ENCODE peak calls at places on chromosomes 4 and X, in five cellular contexts. N is K562, T is GM12892, F is SK-N-SH, C is HepG2. R is an unnamed sample.

GRCh38 chr4:97646997-97647396 is 496.3 kb downstream of the STPG2 start:
- DNase-seq in C (no peak), T (no peak), N (no peak), F (no peak), R (no peak)

GRCh38 chrX:53738370-53738909 is 51.9 kb upstream of the HUWE1 start:
- DNase-seq in T (no peak), F (no peak), C (no peak), N (no peak), R (no peak)

GRCh38 chrX:40083120-40083978 is 14.4 kb downstream of the BCOR start:
- DNase-seq in T (peak), F (no peak), N (peak), C (no peak), R (no peak)

GRCh38 chr4:176794151-176794550 is 1.4 kb upstream of the VEGFC start:
- DNase-seq in C (no peak), N (no peak), F (no peak), T (no peak), R (no peak)

GRCh38 chrX:24024819-24025740 is 1.9 kb downstream of the KLHL15 start:
- DNase-seq in N (peak), F (peak), C (peak), T (peak), R (peak)

GRCh38 chrX:118595501-118596042 is 100.0 kb downstream of the DOCK11 start:
- DNase-seq in T (no peak), C (no peak), N (no peak), F (no peak), R (no peak)

GRCh38 chrX:31420711-31421151 is 348.9 kb upstream of the FTHL17 start:
- DNase-seq in C (no peak), T (no peak), F (no peak), N (no peak), R (no peak)

GRCh38 chrX:134482371-134482770 is 22.4 kb downstream of the HPRT1 start:
- DNase-seq in C (no peak), N (no peak), F (no peak), T (no peak), R (no peak)

GRCh38 chr4:111399523-111400135 is 745.6 kb upstream of the FAM241A start:
- DNase-seq in T (no peak), N (no peak), F (no peak), C (no peak), R (no peak)

GRCh38 chrX:127128282-127128681 is 308.8 kb downstream of the PRR32 start:
- DNase-seq in N (no peak), F (no peak), C (no peak), T (no peak), R (no peak)

GRCh38 chrX:97389761-97390192 is 506.1 kb downstream of the RPA4 start:
- DNase-seq in F (no peak), N (no peak), T (no peak), C (no peak), R (no peak)

GRCh38 chr4:13705521-13706035 is 78.1 kb upstream of the BOD1L1 start:
- DNase-seq in N (no peak), C (no peak), T (no peak), F (peak), R (no peak)

DNA sequence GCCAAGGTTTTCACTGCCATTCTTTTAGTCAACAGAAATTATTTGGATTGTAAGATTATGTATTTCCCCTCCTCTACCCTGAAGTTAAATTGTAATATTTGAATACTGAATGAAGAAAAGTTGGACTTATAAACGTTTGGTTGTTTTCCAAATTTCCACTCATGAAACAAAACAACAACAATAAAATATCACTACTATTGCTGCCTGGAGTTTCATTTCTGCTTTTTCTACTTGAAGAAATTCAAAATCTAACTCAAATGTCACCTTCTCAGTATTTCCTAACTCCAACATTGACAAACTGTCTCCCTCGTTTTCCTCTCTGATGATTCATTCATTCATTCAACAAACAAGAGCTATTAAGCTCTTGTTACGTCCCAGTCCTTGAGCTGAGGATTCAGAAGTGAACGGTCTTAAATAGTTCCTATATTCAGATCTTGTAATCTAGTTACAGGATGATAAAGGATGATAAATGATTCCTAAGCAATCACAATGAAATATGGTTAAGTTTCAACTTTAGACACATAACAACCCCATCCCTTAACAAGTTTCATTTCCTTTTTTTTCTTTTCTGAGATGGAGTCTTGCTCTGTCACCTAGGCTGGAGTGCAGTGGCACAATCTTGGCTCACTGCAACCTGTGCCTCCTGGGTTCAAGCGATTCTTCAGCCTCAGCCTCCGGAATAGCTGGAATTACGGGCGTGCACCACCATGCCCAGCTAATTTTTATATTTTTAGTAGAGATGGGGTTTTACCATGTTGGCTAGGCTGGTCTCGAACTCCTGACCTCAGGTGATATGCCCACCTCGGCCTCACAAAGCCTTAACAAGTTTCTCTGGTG is 1.7 kb downstream of the SLC9B2 start:
- DNase-seq in N (no peak), F (no peak), C (no peak), T (no peak), R (no peak)
- TF ChIP-seq TAF1 in N (no peak), F (no peak), C (no peak), T (no peak), R (peak)

GRCh38 chrX:108198420-108198819 is 106.8 kb downstream of the ATG4A start:
- DNase-seq in F (no peak), T (no peak), C (no peak), N (no peak), R (no peak)
- TF ChIP-seq TAF1 in F (no peak), T (no peak), C (no peak), N (no peak), R (no peak)

GRCh38 chrX:121755541-121755940 is 708.1 kb downstream of the GLUD2 start:
- DNase-seq in T (no peak), F (no peak), C (no peak), N (no peak), R (no peak)
- TF ChIP-seq TAF1 in T (no peak), F (no peak), C (no peak), N (no peak), R (no peak)

GRCh38 chrX:94051926-94052325 is 377.9 kb downstream of the FAM133A start:
- DNase-seq in T (no peak), F (no peak), N (no peak), C (no peak), R (no peak)
- TF ChIP-seq TAF1 in T (no peak), F (no peak), N (no peak), C (no peak), R (no peak)

GRCh38 chr4:5995901-5996623 is 22.2 kb downstream of the C4orf50 start:
- DNase-seq in T (no peak), N (no peak), F (no peak), C (no peak), R (no peak)
- TF ChIP-seq TAF1 in T (no peak), N (no peak), F (no peak), C (no peak), R (no peak)

R was measured in GM12891.